ENCODE peak calls at places on chromosomes 2 and 18, in four cellular contexts. K is A549, P is left ventricle myocardium inferior, G is suprapubic skin. X is an unnamed sample.
A peak's percentile ranks its signal among the peaks of the same experiment; 100 is the strongest.

GRCh38 chr18:55500316-55501086 is 87.5 kb downstream of the TCF4 start:
- DNase-seq in P (no peak), K (no peak), G (no peak), X (no peak)

GRCh38 chr2:47534179-47534919 is 131.4 kb downstream of the MSH2 start:
- DNase-seq in K (no peak), G (no peak), P (no peak), X (no peak)

GRCh38 chr2:30871980-30872789 is 64.9 kb upstream of the CAPN13 start:
- DNase-seq in G (no peak), P (no peak), K (no peak), X (no peak)

GRCh38 chr2:88452980-88453582 is 588 bp upstream of the FOXI3 start:
- DNase-seq in G (peak; percentile 26), P (no peak), K (no peak), X (peak; percentile 19)

GRCh38 chr2:1841461-1841860 is 97.1 kb upstream of the PXDN start:
- DNase-seq in G (no peak), P (no peak), K (no peak), X (no peak)

GRCh38 chr18:39345321-39345720 is 1779.7 kb upstream of the CELF4 start:
- DNase-seq in K (no peak), P (no peak), G (no peak), X (no peak)

GRCh38 chr2:59584958-59585357 is 968.5 kb downstream of the BCL11A start:
- DNase-seq in P (no peak), G (no peak), K (no peak), X (no peak)

GRCh38 chr2:219664958-219665357 is 37.5 kb downstream of the SLC4A3 start:
- DNase-seq in G (no peak), P (peak; percentile 83), K (no peak), X (peak; percentile 79)

GRCh38 chr2:233815861-233816260 is 37.7 kb downstream of the MROH2A start:
- DNase-seq in P (no peak), K (no peak), G (no peak), X (no peak)

GRCh38 chr2:108383146-108383830 is 5.5 kb downstream of the SULT1C4 start:
- DNase-seq in K (no peak), P (no peak), G (no peak), X (no peak)

GRCh38 chr2:233593201-233593600 is 24.2 kb upstream of the UGT1A8 start:
- DNase-seq in K (no peak), G (no peak), P (no peak), X (no peak)

GRCh38 chr2:67486041-67486796 is 89.1 kb downstream of the ETAA1 start:
- DNase-seq in K (no peak), P (peak; percentile 24), G (no peak), X (no peak)

GRCh38 chr2:160266078-160266551 is 66.0 kb upstream of the ITGB6 start:
- DNase-seq in G (no peak), K (no peak), P (no peak), X (no peak)

GRCh38 chr2:186853871-186854435 is 5.0 kb upstream of the ZSWIM2 start:
- DNase-seq in K (no peak), G (no peak), P (no peak), X (no peak)
- H3K27ac ChIP-seq in K (no peak overlapping the region), G (no peak overlapping the region), P (no peak overlapping the region), X (no peak overlapping the region)

GRCh38 chr2:105621038-105621437 is 123.7 kb upstream of the NCK2 start:
- DNase-seq in P (no peak), K (no peak), G (no peak), X (no peak)

GRCh38 chr2:105615352-105615751 is 129.4 kb upstream of the NCK2 start:
- DNase-seq in P (no peak), G (no peak), K (no peak), X (no peak)

GRCh38 chr2:105617631-105618350 is 126.9 kb upstream of the NCK2 start:
- DNase-seq in K (no peak), P (no peak), G (no peak), X (no peak)

GRCh38 chr2:105618351-105618659 is 126.4 kb upstream of the NCK2 start:
- DNase-seq in G (no peak), K (no peak), P (no peak), X (no peak)
- H3K27ac ChIP-seq in G (no peak overlapping the region), K (no peak overlapping the region), P (no peak overlapping the region), X (no peak overlapping the region)

GRCh38 chr2:145927398-145927951 is 1407.6 kb upstream of the ZEB2 start:
- DNase-seq in K (no peak), G (no peak), P (no peak), X (no peak)

GRCh38 chr2:145931836-145932352 is 1412.0 kb upstream of the ZEB2 start:
- DNase-seq in G (no peak), P (no peak), K (no peak), X (no peak)

GRCh38 chr2:145925591-145925990 is 1405.7 kb upstream of the ZEB2 start:
- DNase-seq in K (no peak), G (no peak), P (no peak), X (no peak)

GRCh38 chr2:145930318-145930717 is 1410.4 kb upstream of the ZEB2 start:
- DNase-seq in G (no peak), P (no peak), K (no peak), X (no peak)
- H3K27ac ChIP-seq in G (no peak overlapping the region), P (no peak overlapping the region), K (no peak overlapping the region), X (no peak overlapping the region)

DNA sequence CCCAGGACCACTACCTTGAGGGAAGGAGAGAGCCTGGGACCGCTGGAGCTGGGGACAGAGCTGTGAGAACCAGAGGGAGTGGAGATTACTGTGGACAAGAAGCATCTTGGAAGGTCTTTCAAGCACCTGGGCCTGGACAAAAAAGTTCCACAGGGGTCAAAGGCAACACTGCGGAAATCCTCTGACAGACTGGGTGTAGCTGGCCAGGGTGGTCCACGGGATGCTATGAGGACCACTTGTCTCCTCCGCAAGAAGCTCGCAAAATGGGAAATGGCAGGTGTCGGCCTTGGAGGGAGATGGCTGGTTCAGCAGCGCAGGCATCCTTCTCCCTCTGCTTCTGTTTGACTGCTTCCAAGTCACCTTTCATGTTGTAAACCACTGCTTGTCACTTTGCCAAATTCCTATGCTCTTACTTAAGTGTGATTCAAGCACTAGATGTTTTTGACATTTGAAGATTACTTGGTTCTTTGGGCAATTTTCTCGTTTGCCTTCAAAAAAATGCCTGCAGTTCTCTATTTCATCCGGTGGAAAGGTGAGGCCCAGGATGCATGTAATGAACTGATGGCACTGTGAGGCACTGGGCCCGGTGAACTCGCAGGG is 27.7 kb downstream of the KLHL29 start:
- DNase-seq in P (no peak), G (no peak), K (no peak), X (no peak)
- H3K27ac ChIP-seq in P (no peak overlapping the region), G (no peak overlapping the region), K (no peak overlapping the region), X (peak overlapping the region; percentile 81)

DNA sequence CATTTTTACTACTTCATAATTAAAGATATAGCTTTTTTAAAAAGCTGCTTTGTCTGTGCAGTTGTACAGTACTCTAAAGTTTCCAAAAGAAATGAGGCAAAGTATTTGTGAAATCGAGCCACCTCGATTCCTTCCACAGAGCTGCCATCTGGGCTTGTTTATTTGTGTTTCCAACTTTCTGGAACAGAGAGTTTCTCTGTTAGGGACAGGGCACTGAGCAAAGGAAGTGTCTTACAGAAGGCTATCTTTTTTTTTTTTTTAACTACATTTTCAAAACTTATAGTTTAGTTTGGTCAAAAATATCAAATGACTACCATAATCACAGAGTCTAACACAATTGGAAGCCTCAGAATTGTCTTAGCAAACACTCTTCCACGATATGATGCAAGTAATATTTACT is 841 bp downstream of the RFTN2 start:
- DNase-seq in P (no peak), K (no peak), G (no peak), X (no peak)
- H3K27ac ChIP-seq in P (peak overlapping the region; percentile 83), K (no peak overlapping the region), G (peak overlapping the region; percentile 49), X (peak overlapping the region; percentile 80)

DNA sequence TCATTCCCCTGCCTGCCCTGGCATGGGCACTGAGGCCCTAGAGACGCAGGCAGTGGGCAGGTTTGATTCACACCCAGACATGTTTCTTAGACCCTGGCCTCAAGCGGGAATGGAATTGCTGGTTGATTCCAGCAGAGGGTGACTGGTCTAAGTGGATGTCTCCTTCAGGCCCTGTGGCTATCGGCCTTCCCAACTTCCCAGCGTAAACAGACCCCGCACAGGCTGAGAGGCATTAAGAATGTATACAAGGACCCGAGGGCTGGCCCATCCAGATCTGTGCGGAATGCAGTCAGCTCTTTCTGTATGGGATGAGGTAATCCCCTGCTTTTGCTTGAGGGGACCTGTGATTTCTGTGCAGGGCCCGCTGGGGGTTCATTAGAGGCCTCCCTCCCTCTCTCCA is 6.4 kb downstream of the ACKR3 start:
- DNase-seq in G (no peak), K (no peak), P (no peak), X (no peak)
- H3K27ac ChIP-seq in G (peak overlapping the region; percentile 77), K (no peak overlapping the region), P (peak overlapping the region; percentile 53), X (peak overlapping the region; percentile 97)

X was measured in tibial artery.